ENCODE peak calls at places on chromosomes 2 and 18, in six cellular contexts. One of them, this sample, is unnamed.

GRCh38 chr2:171521361-171522056 is 765 bp upstream of the CYBRD1 start:
- DNase-seq in A549: no peak
- DNase-seq in HepG2: no peak
- DNase-seq in endothelial cell of umbilical vein: peak
- DNase-seq in GM12878: no peak
- DNase-seq in K562: peak
- DNase-seq in this sample: peak

GRCh38 chr2:11329759-11330158 is 14.7 kb downstream of the ROCK2 start:
- DNase-seq in K562: no peak
- DNase-seq in GM12878: no peak
- DNase-seq in endothelial cell of umbilical vein: no peak
- DNase-seq in A549: no peak
- DNase-seq in HepG2: no peak
- DNase-seq in this sample: no peak

GRCh38 chr2:195016821-195017220 is 640.2 kb upstream of the SLC39A10 start:
- DNase-seq in A549: no peak
- DNase-seq in endothelial cell of umbilical vein: no peak
- DNase-seq in K562: no peak
- DNase-seq in GM12878: no peak
- DNase-seq in HepG2: no peak
- DNase-seq in this sample: no peak

GRCh38 chr2:118310016-118310877 is 222.0 kb downstream of the INSIG2 start:
- DNase-seq in A549: no peak
- DNase-seq in K562: peak
- DNase-seq in endothelial cell of umbilical vein: peak
- DNase-seq in GM12878: no peak
- DNase-seq in HepG2: no peak
- DNase-seq in this sample: no peak

GRCh38 chr2:24359701-24360049 is 661 bp downstream of the ITSN2 start:
- DNase-seq in endothelial cell of umbilical vein: no peak
- DNase-seq in GM12878: no peak
- DNase-seq in K562: no peak
- DNase-seq in HepG2: no peak
- DNase-seq in A549: no peak
- DNase-seq in this sample: peak

GRCh38 chr2:160334028-160334729 is 134.1 kb upstream of the ITGB6 start:
- DNase-seq in GM12878: no peak
- DNase-seq in endothelial cell of umbilical vein: peak
- DNase-seq in A549: no peak
- DNase-seq in HepG2: no peak
- DNase-seq in K562: no peak
- DNase-seq in this sample: no peak

GRCh38 chr2:53987336-53987921 is 16.6 kb upstream of the PSME4 start:
- DNase-seq in A549: no peak
- DNase-seq in endothelial cell of umbilical vein: peak
- DNase-seq in K562: no peak
- DNase-seq in HepG2: peak
- DNase-seq in GM12878: no peak
- DNase-seq in this sample: no peak

GRCh38 chr18:57819671-57820460 is 16.8 kb upstream of the ATP8B1 start:
- DNase-seq in endothelial cell of umbilical vein: peak
- DNase-seq in HepG2: peak
- DNase-seq in A549: peak
- DNase-seq in K562: peak
- DNase-seq in GM12878: no peak
- DNase-seq in this sample: no peak

GRCh38 chr2:122528958-122529670 is 773.7 kb downstream of the TSN start:
- DNase-seq in GM12878: no peak
- DNase-seq in K562: no peak
- DNase-seq in HepG2: no peak
- DNase-seq in endothelial cell of umbilical vein: no peak
- DNase-seq in A549: no peak
- DNase-seq in this sample: no peak

GRCh38 chr18:39558658-39559057 is 1993.1 kb upstream of the CELF4 start:
- DNase-seq in A549: no peak
- DNase-seq in HepG2: no peak
- DNase-seq in endothelial cell of umbilical vein: no peak
- DNase-seq in K562: no peak
- DNase-seq in GM12878: no peak
- DNase-seq in this sample: no peak

GRCh38 chr2:9832586-9832985 is 10.7 kb upstream of the TAF1B start:
- DNase-seq in GM12878: no peak
- DNase-seq in A549: no peak
- DNase-seq in HepG2: no peak
- DNase-seq in K562: no peak
- DNase-seq in endothelial cell of umbilical vein: no peak
- DNase-seq in this sample: no peak

GRCh38 chr18:48066225-48066652 is 135.8 kb upstream of the SMAD2 start:
- DNase-seq in endothelial cell of umbilical vein: no peak
- DNase-seq in A549: no peak
- DNase-seq in HepG2: no peak
- DNase-seq in GM12878: no peak
- DNase-seq in K562: no peak
- DNase-seq in this sample: no peak
- TF ChIP-seq MYC in endothelial cell of umbilical vein: no peak
- TF ChIP-seq MYC in A549: no peak
- TF ChIP-seq MYC in HepG2: no peak
- TF ChIP-seq MYC in GM12878: no peak
- TF ChIP-seq MYC in K562: no peak
- TF ChIP-seq MYC in this sample: no peak

GRCh38 chr2:202238234-202239197 is at the start of gene SUMO1:
- DNase-seq in GM12878: peak
- DNase-seq in endothelial cell of umbilical vein: peak
- DNase-seq in A549: peak
- DNase-seq in K562: peak
- DNase-seq in HepG2: peak
- DNase-seq in this sample: peak

GRCh38 chr2:202237787-202238233 is 587 bp downstream of the SUMO1 start:
- DNase-seq in K562: peak
- DNase-seq in HepG2: peak
- DNase-seq in endothelial cell of umbilical vein: peak
- DNase-seq in A549: peak
- DNase-seq in GM12878: no peak
- DNase-seq in this sample: peak
- TF ChIP-seq MYC in K562: no peak
- TF ChIP-seq MYC in HepG2: no peak
- TF ChIP-seq MYC in endothelial cell of umbilical vein: no peak
- TF ChIP-seq MYC in A549: no peak
- TF ChIP-seq MYC in GM12878: no peak
- TF ChIP-seq MYC in this sample: no peak

DNA sequence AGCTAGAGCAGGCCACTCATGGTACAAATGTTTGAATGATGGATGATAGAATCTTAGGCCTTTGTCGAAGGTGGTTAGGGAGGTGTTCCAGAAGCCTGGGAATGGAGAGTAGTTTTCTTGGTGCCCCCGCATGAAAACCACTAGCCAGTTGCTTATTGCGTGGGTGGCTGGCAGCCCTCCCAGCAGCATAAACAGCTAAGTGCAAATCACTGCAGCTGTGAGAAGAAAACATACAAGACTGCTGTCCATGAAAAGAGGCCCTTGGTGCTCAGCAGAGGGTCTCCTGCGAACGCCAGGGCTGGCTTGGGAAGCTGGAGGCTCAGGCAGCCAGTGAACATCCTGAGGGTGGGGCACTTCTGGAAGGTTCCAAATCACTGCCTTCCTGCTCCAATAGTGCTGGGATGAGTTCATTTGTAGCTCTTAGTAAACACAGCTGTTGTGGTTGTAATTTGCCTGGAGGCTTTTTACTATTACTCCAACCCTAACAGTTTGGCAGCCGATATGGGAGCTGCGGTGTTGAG is 118.8 kb downstream of the MGAT5 start:
- DNase-seq in A549: no peak
- DNase-seq in GM12878: no peak
- DNase-seq in endothelial cell of umbilical vein: no peak
- DNase-seq in HepG2: no peak
- DNase-seq in K562: no peak
- DNase-seq in this sample: no peak
- TF ChIP-seq MYC in A549: no peak
- TF ChIP-seq MYC in GM12878: no peak
- TF ChIP-seq MYC in endothelial cell of umbilical vein: no peak
- TF ChIP-seq MYC in HepG2: no peak
- TF ChIP-seq MYC in K562: no peak
- TF ChIP-seq MYC in this sample: no peak

DNA sequence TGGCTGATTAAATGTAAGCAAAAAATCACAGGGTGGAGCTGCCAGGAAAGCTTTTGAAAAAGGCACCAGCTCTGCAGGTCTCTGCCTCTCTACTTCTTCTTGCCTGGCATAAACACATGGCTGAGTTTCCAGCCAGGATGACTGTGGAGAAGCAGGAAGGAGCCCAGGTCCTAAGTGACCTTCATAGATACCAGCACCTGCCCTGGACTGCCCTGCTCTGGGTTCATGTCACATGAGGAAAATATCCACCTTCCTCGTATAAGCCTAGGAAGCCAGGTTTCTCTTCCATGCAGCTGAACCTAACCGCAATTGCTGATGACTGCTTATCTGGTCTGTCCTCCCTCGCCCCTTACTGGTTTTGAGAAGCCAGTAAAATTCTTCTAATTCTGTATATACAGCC is 47.8 kb upstream of the CREB1 start:
- DNase-seq in A549: no peak
- DNase-seq in K562: peak
- DNase-seq in endothelial cell of umbilical vein: no peak
- DNase-seq in GM12878: no peak
- DNase-seq in HepG2: no peak
- DNase-seq in this sample: no peak
- TF ChIP-seq MYC in A549: no peak
- TF ChIP-seq MYC in K562: no peak
- TF ChIP-seq MYC in endothelial cell of umbilical vein: no peak
- TF ChIP-seq MYC in GM12878: no peak
- TF ChIP-seq MYC in HepG2: no peak
- TF ChIP-seq MYC in this sample: no peak

DNA sequence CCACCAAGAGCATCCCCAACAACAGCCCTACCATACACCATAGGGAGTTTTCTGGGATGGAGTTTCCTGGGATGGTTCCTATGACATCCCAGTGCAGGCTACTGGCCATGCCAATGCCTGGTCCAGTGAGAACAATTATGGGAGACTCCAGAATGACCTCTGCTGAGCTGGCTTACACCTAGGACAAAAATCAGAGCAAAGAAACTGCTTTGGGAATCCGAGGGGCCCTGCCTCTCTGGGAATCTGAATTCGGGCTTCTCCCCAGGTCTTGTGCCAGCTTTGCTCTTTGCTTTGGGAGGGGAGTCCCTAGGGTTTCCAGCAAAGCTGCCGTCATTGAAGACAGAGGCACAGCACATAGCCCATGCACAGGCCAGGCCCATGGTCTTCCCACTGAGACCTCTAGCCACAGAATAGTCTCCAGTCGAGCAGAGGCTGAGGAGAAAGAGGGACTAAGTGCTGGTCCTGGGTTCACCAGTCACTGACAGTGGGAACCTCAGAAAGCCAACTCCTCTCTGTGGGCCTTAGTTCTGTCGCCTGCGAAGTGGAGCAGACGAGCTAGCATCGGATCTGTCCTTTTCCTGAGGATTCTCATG is 11.4 kb upstream of the LBH start:
- DNase-seq in K562: no peak
- DNase-seq in A549: no peak
- DNase-seq in HepG2: no peak
- DNase-seq in endothelial cell of umbilical vein: no peak
- DNase-seq in GM12878: no peak
- DNase-seq in this sample: no peak
- TF ChIP-seq MYC in K562: no peak
- TF ChIP-seq MYC in A549: no peak
- TF ChIP-seq MYC in HepG2: no peak
- TF ChIP-seq MYC in endothelial cell of umbilical vein: no peak
- TF ChIP-seq MYC in GM12878: no peak
- TF ChIP-seq MYC in this sample: no peak

This sample was measured in NB4.